ENCODE peak calls at places on chromosomes 1 and 21, in nine cellular contexts. I is pancreas, C is fibroblast of the aortic adventitia, V is fibroblast of lung, M is OCI-LY7, X is psoas muscle, L is lower leg skin, W is adrenal gland, B is HL-60. N is an unnamed sample.

GRCh38 chr1:204354579-204354978 is 5.2 kb downstream of the PLEKHA6 start:
- DNase-seq in I (no peak), L (no peak), C (no peak), X (no peak), W (no peak), B (no peak), M (no peak), V (no peak), N (no peak)

GRCh38 chr1:7280257-7280656 is 490.8 kb upstream of the VAMP3 start:
- DNase-seq in X (no peak), M (no peak), C (no peak), I (no peak), L (no peak), W (no peak), B (no peak), V (no peak), N (no peak)

GRCh38 chr1:8202182-8202905 is 115.6 kb upstream of the SLC45A1 start:
- DNase-seq in V (peak), L (no peak), I (peak), X (peak), W (peak), M (no peak), C (peak), B (no peak), N (no peak)

GRCh38 chr1:153612111-153612754 is 704 bp downstream of the S100A16 start:
- DNase-seq in W (no peak), M (no peak), B (no peak), V (no peak), X (no peak), C (no peak), L (no peak), I (no peak), N (no peak)

GRCh38 chr1:222582099-222582774 is 7.5 kb downstream of the TAF1A start:
- DNase-seq in I (no peak), V (no peak), L (no peak), W (no peak), B (no peak), M (no peak), C (peak), X (no peak), N (no peak)

GRCh38 chr1:110123224-110123623 is 11.0 kb downstream of the UBL4B start:
- DNase-seq in B (no peak), C (peak), L (no peak), W (no peak), M (no peak), X (no peak), I (no peak), V (no peak), N (no peak)

GRCh38 chr1:96409689-96410088 is 311.9 kb upstream of the PTBP2 start:
- DNase-seq in V (no peak), B (no peak), L (no peak), X (no peak), I (no peak), M (no peak), C (no peak), W (no peak), N (no peak)

GRCh38 chr1:97864615-97865014 is 56.2 kb downstream of the DPYD start:
- DNase-seq in L (no peak), X (no peak), C (no peak), V (no peak), M (no peak), B (no peak), I (no peak), W (no peak), N (no peak)

GRCh38 chr1:230976825-230977747 is 1.6 kb downstream of the TTC13 start:
- DNase-seq in C (no peak), B (peak), V (no peak), M (peak), X (no peak), L (no peak), I (no peak), W (no peak), N (peak)

GRCh38 chr1:20100632-20101355 is 18.5 kb downstream of the PLA2G2D start:
- DNase-seq in M (peak), C (peak), L (peak), W (peak), B (peak), X (no peak), V (peak), I (peak), N (no peak)

GRCh38 chr1:240555524-240555923 is 56.4 kb downstream of the GREM2 start:
- DNase-seq in V (no peak), C (peak), L (no peak), B (no peak), X (no peak), W (no peak), M (no peak), I (no peak), N (no peak)

GRCh38 chr1:70140343-70140742 is 65.0 kb downstream of the LRRC40 start:
- DNase-seq in C (peak), V (peak), B (no peak), X (no peak), W (peak), L (no peak), M (no peak), I (no peak), N (no peak)

GRCh38 chr21:18382141-18382540 is 21.4 kb downstream of the TMPRSS15 start:
- DNase-seq in L (no peak), M (peak), V (no peak), W (no peak), B (no peak), C (no peak), I (no peak), X (no peak), N (no peak)

GRCh38 chr21:43598416-43599120 is 60.7 kb downstream of the HSF2BP start:
- DNase-seq in I (no peak), M (no peak), W (no peak), X (no peak), V (peak), C (peak), B (no peak), L (no peak), N (no peak)

GRCh38 chr1:204285438-204286322 is 71.9 kb upstream of the GOLT1A start:
- DNase-seq in B (no peak), I (no peak), X (no peak), M (no peak), L (no peak), C (no peak), V (no peak), W (no peak), N (no peak)

GRCh38 chr21:32135401-32136363 is 143.2 kb downstream of the MIS18A start:
- DNase-seq in I (no peak), X (no peak), M (no peak), B (no peak), C (no peak), L (no peak), V (no peak), W (no peak), N (peak)

GRCh38 chr1:228405979-228406265 is 713 bp downstream of the TRIM11 start:
- DNase-seq in V (no peak), B (no peak), C (no peak), W (no peak), X (no peak), I (no peak), L (no peak), M (peak), N (no peak)

GRCh38 chr1:230754831-230755230 is 7.6 kb downstream of the CAPN9 start:
- DNase-seq in W (peak), V (peak), L (no peak), M (no peak), C (peak), I (no peak), X (no peak), B (no peak), N (no peak)

GRCh38 chr1:30140566-30140965 is 582.8 kb downstream of the MATN1 start:
- DNase-seq in M (no peak), B (no peak), V (no peak), X (no peak), C (no peak), L (no peak), I (no peak), W (no peak), N (no peak)

GRCh38 chr1:203126866-203127671 is 457 bp upstream of the ADORA1 start:
- DNase-seq in I (peak), B (no peak), L (no peak), V (no peak), W (no peak), M (no peak), X (no peak), C (no peak), N (no peak)

GRCh38 chr1:197776348-197777082 is 1.2 kb upstream of the DENND1B start:
- DNase-seq in V (peak), B (peak), I (no peak), L (no peak), M (peak), X (no peak), W (no peak), C (peak), N (no peak)

GRCh38 chr1:75328691-75329090 is 194.5 kb downstream of the LHX8 start:
- DNase-seq in M (no peak), B (no peak), L (no peak), I (no peak), W (no peak), C (no peak), V (no peak), X (no peak), N (no peak)

GRCh38 chr1:50427086-50427817 is 4.0 kb upstream of the DMRTA2 start:
- DNase-seq in X (no peak), I (no peak), W (no peak), M (no peak), B (no peak), V (no peak), C (no peak), L (no peak), N (no peak)

GRCh38 chr1:96581786-96582185 is 139.8 kb upstream of the PTBP2 start:
- DNase-seq in L (no peak), B (no peak), I (no peak), V (no peak), C (no peak), X (no peak), M (no peak), W (no peak), N (no peak)

GRCh38 chr1:27504588-27505419 is 14.8 kb upstream of the WASF2 start:
- DNase-seq in X (peak), C (peak), I (no peak), L (no peak), W (peak), V (peak), B (no peak), M (no peak), N (no peak)

GRCh38 chr1:22671999-22672398 is 19.0 kb downstream of the C1QB start:
- DNase-seq in X (no peak), I (no peak), C (no peak), L (no peak), B (no peak), M (no peak), V (no peak), W (no peak), N (no peak)

GRCh38 chr1:53340660-53341520 is 13.0 kb upstream of the LRP8 start:
- DNase-seq in C (no peak), L (peak), I (no peak), V (no peak), B (no peak), M (no peak), W (no peak), X (no peak), N (no peak)

GRCh38 chr1:224433671-224434446 is 738 bp downstream of the WDR26 start:
- DNase-seq in X (peak), M (peak), I (peak), W (peak), V (no peak), L (peak), B (peak), C (no peak), N (no peak)

GRCh38 chr1:67124455-67124854 is 10.3 kb downstream of the C1orf141 start:
- DNase-seq in W (peak), X (no peak), B (no peak), M (no peak), V (no peak), L (no peak), C (no peak), I (no peak), N (no peak)

GRCh38 chr1:220313576-220313975 is 41.3 kb upstream of the RAB3GAP2 start:
- DNase-seq in W (no peak), B (no peak), L (no peak), I (no peak), M (no peak), X (no peak), C (no peak), V (no peak), N (no peak)

GRCh38 chr1:75937034-75937433 is 4.8 kb upstream of the ASB17 start:
- DNase-seq in B (no peak), C (peak), I (no peak), X (no peak), W (no peak), V (peak), M (no peak), L (no peak), N (no peak)

GRCh38 chr1:79787631-79788030 is 781.1 kb upstream of the ADGRL4 start:
- DNase-seq in W (no peak), L (no peak), V (no peak), C (no peak), I (no peak), X (no peak), M (no peak), B (no peak), N (no peak)

GRCh38 chr1:178284059-178284458 is 190.2 kb downstream of the RASAL2 start:
- DNase-seq in B (peak), W (no peak), M (no peak), L (no peak), C (no peak), I (no peak), X (no peak), V (no peak), N (no peak)

DNA sequence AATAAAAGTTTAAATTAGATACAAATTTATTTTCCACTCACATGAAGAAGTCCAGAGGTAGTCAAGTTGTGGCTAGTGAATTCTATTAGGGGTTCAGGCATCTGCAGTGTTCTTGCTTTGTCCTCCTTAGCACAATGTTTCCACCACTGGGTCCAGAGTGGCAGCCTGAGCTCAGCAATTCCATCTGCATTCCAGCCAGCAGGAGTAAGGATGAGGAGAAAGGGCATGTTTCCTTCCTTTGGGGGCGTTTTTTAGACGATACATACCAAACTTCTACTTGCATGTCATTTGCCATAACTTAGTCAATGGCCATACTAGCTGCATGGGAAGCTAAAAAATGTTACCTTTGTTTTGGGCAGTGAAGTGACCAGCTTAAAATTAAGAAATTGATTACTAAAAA is 98.5 kb upstream of the VANGL1 start:
- DNase-seq in B (no peak), I (no peak), L (no peak), X (no peak), M (no peak), W (no peak), V (no peak), C (no peak), N (no peak)
- TF ChIP-seq CTCF in B (no peak), I (no peak), L (no peak), X (no peak), M (no peak), W (no peak), V (no peak), C (no peak), N (no peak)

GRCh38 chr1:156337052-156337887 is 822 bp downstream of the CCT3 start:
- DNase-seq in X (no peak), W (no peak), B (no peak), M (peak), I (no peak), L (peak), V (no peak), C (peak), N (no peak)

GRCh38 chr1:156338180-156338973 is at the start of the genes CCT3 and TSACC:
- DNase-seq in L (peak), C (peak), B (peak), I (peak), X (peak), V (peak), M (peak), W (peak), N (peak)

GRCh38 chr1:156337888-156338179 is 258 bp downstream of the CCT3 start:
- DNase-seq in L (no peak), I (no peak), X (no peak), M (no peak), C (no peak), W (no peak), V (no peak), B (no peak), N (no peak)

DNA sequence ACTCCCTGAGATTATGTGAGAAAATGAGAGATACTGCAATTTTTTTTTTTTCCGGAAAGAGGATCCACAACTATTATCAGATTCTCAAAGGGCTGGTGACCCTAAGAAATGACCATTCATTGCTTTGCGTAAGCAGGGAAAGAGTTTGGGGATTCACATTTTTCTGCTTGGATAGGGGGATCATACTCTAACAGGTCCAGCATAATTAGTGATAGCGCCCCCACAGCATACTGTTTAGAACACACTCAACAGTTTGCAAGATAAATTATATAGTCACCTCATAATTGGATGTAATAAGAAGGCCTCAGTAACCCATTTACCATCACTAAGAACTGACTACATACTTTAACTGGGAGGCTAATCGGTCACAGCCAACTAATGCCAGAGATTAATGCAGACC is 1.9 kb downstream of the CCT3 start:
- DNase-seq in I (no peak), C (no peak), L (no peak), V (no peak), M (peak), B (peak), W (no peak), X (no peak), N (no peak)
- H3K4me3 ChIP-seq in I (peak), C (peak), L (no peak), V (no peak), M (peak), B (peak), W (no peak), X (peak), N (peak)

GRCh38 chr21:42237161-42237560 is 18.2 kb downstream of the ABCG1 start:
- DNase-seq in L (no peak), I (no peak), W (no peak), V (no peak), C (no peak), M (no peak), X (peak), B (no peak), N (no peak)
- TF ChIP-seq CTCF in L (no peak), I (no peak), W (no peak), V (no peak), C (no peak), M (no peak), X (no peak), B (no peak), N (no peak)

GRCh38 chr1:243268751-243269460 is 13.1 kb downstream of the SDCCAG8 start:
- DNase-seq in B (no peak), L (no peak), X (no peak), I (no peak), M (no peak), C (peak), V (no peak), W (no peak), N (no peak)
- H3K4me3 ChIP-seq in B (no peak), L (no peak), X (no peak), I (no peak), M (peak), C (peak), V (no peak), W (no peak), N (no peak)

DNA sequence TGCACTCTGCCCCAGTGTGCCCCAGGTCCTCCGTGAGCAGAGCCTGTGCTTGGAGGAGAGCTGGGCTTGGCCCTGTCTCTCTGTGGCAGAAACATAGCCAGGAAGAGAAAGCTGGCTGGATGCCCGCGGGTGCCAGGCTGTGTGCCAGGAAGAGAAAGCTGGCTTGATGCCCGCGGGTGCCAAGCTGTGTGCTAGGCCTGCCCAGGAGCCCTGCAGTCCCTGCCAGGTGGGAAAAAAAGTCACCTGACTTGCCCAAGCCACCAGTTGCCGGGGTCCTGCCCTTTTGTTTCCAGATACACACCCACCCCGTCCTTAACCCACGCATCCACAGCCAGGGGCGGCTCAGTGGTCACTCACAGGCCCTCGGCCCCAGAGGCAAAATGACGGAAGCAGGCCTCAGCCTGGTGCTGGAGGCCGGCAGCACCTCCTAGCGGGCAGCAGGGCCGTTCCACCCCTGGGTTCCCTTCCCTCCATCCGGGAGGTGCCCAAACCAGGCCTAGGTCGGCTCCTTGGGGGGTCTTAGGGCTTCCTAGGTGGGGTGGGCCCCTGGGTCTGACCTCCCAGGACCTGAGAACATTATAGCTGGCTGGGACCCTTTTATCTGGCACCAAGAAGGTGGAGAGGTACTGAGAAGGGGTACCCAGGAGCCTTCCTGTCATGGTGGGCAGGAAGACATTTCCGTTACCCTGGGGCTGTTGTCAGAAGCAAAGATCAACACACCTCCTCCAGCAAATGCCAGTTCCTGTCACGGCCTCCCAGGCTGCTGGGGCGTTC is 9.1 kb downstream of the ITGB2 start:
- DNase-seq in C (no peak), X (peak), I (peak), M (peak), L (peak), V (no peak), B (peak), W (peak), N (no peak)
- TF ChIP-seq CTCF in C (no peak), X (no peak), I (peak), M (peak), L (no peak), V (no peak), B (peak), W (peak), N (peak)